ENCODE peak calls at places on chromosomes 4 and X, in six cellular contexts. One of them, this sample, is unnamed.

GRCh38 chr4:54231419-54232150 is 2.5 kb downstream of the PDGFRA start:
- DNase-seq in A549: no peak
- DNase-seq in NB4: no peak
- DNase-seq in K562: no peak
- DNase-seq in GM12878: no peak
- DNase-seq in HepG2: no peak
- DNase-seq in this sample: no peak

GRCh38 chrX:37441377-37441776 is 92.2 kb downstream of the PRRG1 start:
- DNase-seq in A549: no peak
- DNase-seq in NB4: no peak
- DNase-seq in K562: no peak
- DNase-seq in GM12878: no peak
- DNase-seq in HepG2: no peak
- DNase-seq in this sample: no peak

GRCh38 chrX:9995855-9996339 is 28.7 kb downstream of the CLDN34 start:
- DNase-seq in A549: peak
- DNase-seq in NB4: peak
- DNase-seq in K562: peak
- DNase-seq in GM12878: no peak
- DNase-seq in HepG2: peak
- DNase-seq in this sample: peak

GRCh38 chr4:19944806-19945205 is 306.9 kb upstream of the SLIT2 start:
- DNase-seq in A549: no peak
- DNase-seq in NB4: no peak
- DNase-seq in K562: no peak
- DNase-seq in GM12878: no peak
- DNase-seq in HepG2: no peak
- DNase-seq in this sample: no peak

GRCh38 chr4:89915937-89916336 is 21.3 kb downstream of the MMRN1 start:
- DNase-seq in A549: no peak
- DNase-seq in NB4: no peak
- DNase-seq in K562: no peak
- DNase-seq in GM12878: no peak
- DNase-seq in HepG2: no peak
- DNase-seq in this sample: no peak

GRCh38 chr4:105965183-105965800 is 70.0 kb downstream of the NPNT start:
- DNase-seq in A549: no peak
- DNase-seq in NB4: no peak
- DNase-seq in K562: no peak
- DNase-seq in GM12878: no peak
- DNase-seq in HepG2: no peak
- DNase-seq in this sample: no peak

GRCh38 chrX:149222040-149222439 is 283.1 kb downstream of the IDS start:
- DNase-seq in A549: no peak
- DNase-seq in NB4: peak
- DNase-seq in K562: no peak
- DNase-seq in GM12878: no peak
- DNase-seq in HepG2: no peak
- DNase-seq in this sample: no peak

GRCh38 chr4:40845136-40845910 is 95.6 kb downstream of the NSUN7 start:
- DNase-seq in A549: no peak
- DNase-seq in NB4: no peak
- DNase-seq in K562: no peak
- DNase-seq in GM12878: no peak
- DNase-seq in HepG2: no peak
- DNase-seq in this sample: peak

GRCh38 chr4:139286186-139286698 is 6.2 kb upstream of the MGARP start:
- DNase-seq in A549: no peak
- DNase-seq in NB4: no peak
- DNase-seq in K562: peak
- DNase-seq in GM12878: no peak
- DNase-seq in HepG2: no peak
- DNase-seq in this sample: no peak

GRCh38 chrX:112819013-112819635 is 21.5 kb downstream of the AMOT start:
- DNase-seq in A549: no peak
- DNase-seq in NB4: no peak
- DNase-seq in K562: no peak
- DNase-seq in GM12878: no peak
- DNase-seq in HepG2: no peak
- DNase-seq in this sample: no peak

GRCh38 chr4:97984545-97985131 is 158.6 kb downstream of the STPG2 start:
- DNase-seq in A549: peak
- DNase-seq in NB4: peak
- DNase-seq in K562: no peak
- DNase-seq in GM12878: no peak
- DNase-seq in HepG2: no peak
- DNase-seq in this sample: peak

GRCh38 chr4:165788686-165789463 is 84.2 kb upstream of the TLL1 start:
- DNase-seq in A549: no peak
- DNase-seq in NB4: no peak
- DNase-seq in K562: no peak
- DNase-seq in GM12878: no peak
- DNase-seq in HepG2: no peak
- DNase-seq in this sample: no peak

GRCh38 chr4:173990879-173991231 is 292.6 kb downstream of the FBXO8 start:
- DNase-seq in A549: no peak
- DNase-seq in NB4: no peak
- DNase-seq in K562: peak
- DNase-seq in GM12878: no peak
- DNase-seq in HepG2: no peak
- DNase-seq in this sample: no peak

GRCh38 chrX:139971394-139971749 is 6.1 kb upstream of the CXorf66 start:
- DNase-seq in A549: no peak
- DNase-seq in NB4: no peak
- DNase-seq in K562: no peak
- DNase-seq in GM12878: no peak
- DNase-seq in HepG2: no peak
- DNase-seq in this sample: no peak

GRCh38 chr4:76723373-76723772 is 174.6 kb downstream of the SOWAHB start:
- DNase-seq in A549: peak
- DNase-seq in NB4: no peak
- DNase-seq in K562: no peak
- DNase-seq in GM12878: no peak
- DNase-seq in HepG2: no peak
- DNase-seq in this sample: no peak

GRCh38 chrX:152480269-152481212 is 29.4 kb upstream of the GABRA3 start:
- DNase-seq in A549: no peak
- DNase-seq in NB4: no peak
- DNase-seq in K562: no peak
- DNase-seq in GM12878: no peak
- DNase-seq in HepG2: no peak
- DNase-seq in this sample: no peak

GRCh38 chr4:67892905-67893304 is 9.1 kb upstream of the TMPRSS11D start:
- DNase-seq in A549: no peak
- DNase-seq in NB4: no peak
- DNase-seq in K562: no peak
- DNase-seq in GM12878: no peak
- DNase-seq in HepG2: no peak
- DNase-seq in this sample: no peak

GRCh38 chrX:48918303-48918643 is 551 bp downstream of the PIM2 start:
- DNase-seq in A549: no peak
- DNase-seq in NB4: no peak
- DNase-seq in K562: no peak
- DNase-seq in GM12878: no peak
- DNase-seq in HepG2: no peak
- DNase-seq in this sample: no peak

GRCh38 chrX:112867570-112867969 is 26.9 kb upstream of the AMOT start:
- DNase-seq in A549: no peak
- DNase-seq in NB4: no peak
- DNase-seq in K562: no peak
- DNase-seq in GM12878: no peak
- DNase-seq in HepG2: no peak
- DNase-seq in this sample: no peak

GRCh38 chr4:65880594-65880993 is 210.3 kb upstream of the EPHA5 start:
- DNase-seq in A549: no peak
- DNase-seq in NB4: peak
- DNase-seq in K562: no peak
- DNase-seq in GM12878: no peak
- DNase-seq in HepG2: no peak
- DNase-seq in this sample: no peak

GRCh38 chr4:172892300-172892699 is 276.3 kb upstream of the GALNT7 start:
- DNase-seq in A549: peak
- DNase-seq in NB4: peak
- DNase-seq in K562: peak
- DNase-seq in GM12878: no peak
- DNase-seq in HepG2: no peak
- DNase-seq in this sample: peak

GRCh38 chr4:54657556-54658313 is at the start of gene KIT:
- DNase-seq in A549: no peak
- DNase-seq in NB4: peak
- DNase-seq in K562: peak
- DNase-seq in GM12878: no peak
- DNase-seq in HepG2: no peak
- DNase-seq in this sample: peak

GRCh38 chr4:5571646-5572045 is 136.7 kb downstream of the EVC2 start:
- DNase-seq in A549: no peak
- DNase-seq in NB4: no peak
- DNase-seq in K562: no peak
- DNase-seq in GM12878: no peak
- DNase-seq in HepG2: no peak
- DNase-seq in this sample: no peak

GRCh38 chr4:150510176-150510875 is 71.6 kb upstream of the MAB21L2 start:
- DNase-seq in A549: peak
- DNase-seq in NB4: no peak
- DNase-seq in K562: no peak
- DNase-seq in GM12878: no peak
- DNase-seq in HepG2: no peak
- DNase-seq in this sample: peak

GRCh38 chr4:41822326-41822725 is 73.8 kb upstream of the PHOX2B start:
- DNase-seq in A549: no peak
- DNase-seq in NB4: no peak
- DNase-seq in K562: no peak
- DNase-seq in GM12878: no peak
- DNase-seq in HepG2: no peak
- DNase-seq in this sample: no peak

GRCh38 chrX:154378059-154378798 is 866 bp upstream of the EMD start:
- DNase-seq in A549: no peak
- DNase-seq in NB4: no peak
- DNase-seq in K562: peak
- DNase-seq in GM12878: no peak
- DNase-seq in HepG2: no peak
- DNase-seq in this sample: peak

GRCh38 chrX:151754641-151755215 is 20.2 kb downstream of the CNGA2 start:
- DNase-seq in A549: no peak
- DNase-seq in NB4: no peak
- DNase-seq in K562: no peak
- DNase-seq in GM12878: no peak
- DNase-seq in HepG2: no peak
- DNase-seq in this sample: no peak

GRCh38 chr4:169619518-169619957 is 840 bp upstream of the CLCN3 start:
- DNase-seq in A549: peak
- DNase-seq in NB4: peak
- DNase-seq in K562: peak
- DNase-seq in GM12878: no peak
- DNase-seq in HepG2: peak
- DNase-seq in this sample: peak

GRCh38 chr4:139957986-139958737 is 195.8 kb downstream of the MAML3 start:
- DNase-seq in A549: no peak
- DNase-seq in NB4: no peak
- DNase-seq in K562: no peak
- DNase-seq in GM12878: no peak
- DNase-seq in HepG2: no peak
- DNase-seq in this sample: no peak

GRCh38 chrX:40106677-40107290 is 9.0 kb upstream of the BCOR start:
- DNase-seq in A549: no peak
- DNase-seq in NB4: peak
- DNase-seq in K562: no peak
- DNase-seq in GM12878: no peak
- DNase-seq in HepG2: no peak
- DNase-seq in this sample: no peak

GRCh38 chrX:48800574-48801280 is 1.1 kb upstream of the HDAC6 start:
- DNase-seq in A549: no peak
- DNase-seq in NB4: peak
- DNase-seq in K562: peak
- DNase-seq in GM12878: no peak
- DNase-seq in HepG2: no peak
- DNase-seq in this sample: no peak

GRCh38 chrX:11770320-11770719 is 12.3 kb downstream of the MSL3 start:
- DNase-seq in A549: peak
- DNase-seq in NB4: peak
- DNase-seq in K562: peak
- DNase-seq in GM12878: peak
- DNase-seq in HepG2: peak
- DNase-seq in this sample: peak
- TF ChIP-seq MYC in A549: no peak
- TF ChIP-seq MYC in NB4: no peak
- TF ChIP-seq MYC in K562: no peak
- TF ChIP-seq MYC in GM12878: no peak
- TF ChIP-seq MYC in HepG2: no peak
- TF ChIP-seq MYC in this sample: no peak

GRCh38 chr4:6776920-6777635 is 5.4 kb upstream of the KIAA0232 start:
- DNase-seq in A549: no peak
- DNase-seq in NB4: no peak
- DNase-seq in K562: no peak
- DNase-seq in GM12878: no peak
- DNase-seq in HepG2: no peak
- DNase-seq in this sample: no peak
- TF ChIP-seq MAX in A549: no peak
- TF ChIP-seq MAX in NB4: no peak
- TF ChIP-seq MAX in K562: no peak
- TF ChIP-seq MAX in GM12878: no peak
- TF ChIP-seq MAX in HepG2: no peak
- TF ChIP-seq MAX in this sample: no peak

DNA sequence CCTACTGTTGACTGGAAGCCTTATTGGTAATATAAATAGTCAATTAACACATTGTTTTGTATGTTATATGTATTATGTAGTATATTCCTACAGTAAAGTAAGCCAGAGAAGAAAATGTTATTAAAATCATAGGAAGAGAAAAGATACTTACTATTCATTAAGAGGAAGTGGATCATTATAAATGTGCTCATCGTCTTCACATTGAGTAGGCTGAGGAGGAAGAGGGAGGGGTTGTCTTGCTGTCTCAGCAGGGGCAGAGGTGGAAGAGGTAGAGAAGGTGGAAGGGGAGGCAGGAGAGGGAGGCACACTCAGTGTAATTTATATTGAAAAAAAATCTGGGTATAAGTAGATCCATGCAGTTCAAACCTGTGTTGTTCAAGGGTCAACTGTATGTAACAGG is 10.6 kb downstream of the CDKL5 start:
- DNase-seq in A549: no peak
- DNase-seq in NB4: no peak
- DNase-seq in K562: no peak
- DNase-seq in GM12878: no peak
- DNase-seq in HepG2: no peak
- DNase-seq in this sample: no peak
- TF ChIP-seq MYC in A549: no peak
- TF ChIP-seq MYC in NB4: no peak
- TF ChIP-seq MYC in K562: no peak
- TF ChIP-seq MYC in GM12878: no peak
- TF ChIP-seq MYC in HepG2: no peak
- TF ChIP-seq MYC in this sample: no peak

DNA sequence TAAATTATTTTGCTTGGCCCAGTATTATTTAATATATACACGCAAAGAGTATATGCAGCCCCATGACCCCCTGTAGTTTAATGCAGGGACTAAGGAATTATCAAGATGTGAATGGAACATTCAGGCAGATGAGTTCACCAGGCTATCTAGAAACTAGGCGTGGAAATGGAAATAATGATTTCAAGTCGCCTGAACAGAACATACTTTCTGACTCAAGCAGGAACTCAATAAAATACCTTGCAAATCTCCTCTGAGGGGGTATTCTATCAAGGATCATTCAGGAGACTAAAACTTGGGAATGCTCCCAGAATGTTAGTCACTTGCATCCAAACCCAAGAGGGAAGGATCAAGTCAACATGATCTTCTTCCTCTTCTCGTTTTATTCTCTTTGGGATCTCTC is 59.6 kb upstream of the RASSF6 start:
- DNase-seq in A549: peak
- DNase-seq in NB4: no peak
- DNase-seq in K562: no peak
- DNase-seq in GM12878: no peak
- DNase-seq in HepG2: no peak
- DNase-seq in this sample: peak
- TF ChIP-seq MAX in A549: no peak
- TF ChIP-seq MAX in NB4: no peak
- TF ChIP-seq MAX in K562: no peak
- TF ChIP-seq MAX in GM12878: no peak
- TF ChIP-seq MAX in HepG2: no peak
- TF ChIP-seq MAX in this sample: no peak